ENCODE peak calls at places on chromosomes 2 and 18, in five cellular contexts. One of them, this sample, is unnamed.

GRCh38 chr18:79764131-79764530 is 33.6 kb upstream of the KCNG2 start:
- DNase-seq in progenitor cell of endocrine pancreas: no peak
- DNase-seq in HEK293T: no peak
- DNase-seq in HT1080: no peak
- DNase-seq in NCI-H1417: no peak
- DNase-seq in this sample: no peak

GRCh38 chr2:237955640-237956401 is 11.0 kb upstream of the UBE2F start:
- DNase-seq in progenitor cell of endocrine pancreas: peak; percentile 18
- DNase-seq in HEK293T: no peak
- DNase-seq in HT1080: no peak
- DNase-seq in NCI-H1417: no peak
- DNase-seq in this sample: no peak

GRCh38 chr18:51170689-51171088 is 26.8 kb downstream of the MEX3C start:
- DNase-seq in progenitor cell of endocrine pancreas: no peak
- DNase-seq in HEK293T: no peak
- DNase-seq in HT1080: no peak
- DNase-seq in NCI-H1417: no peak
- DNase-seq in this sample: no peak

GRCh38 chr2:64779117-64779690 is 125.5 kb upstream of the SERTAD2 start:
- DNase-seq in progenitor cell of endocrine pancreas: no peak
- DNase-seq in HEK293T: no peak
- DNase-seq in HT1080: peak; percentile 82
- DNase-seq in NCI-H1417: no peak
- DNase-seq in this sample: peak; percentile 56

GRCh38 chr18:5288517-5288935 is 7.0 kb downstream of the ZBTB14 start:
- DNase-seq in progenitor cell of endocrine pancreas: no peak
- DNase-seq in HEK293T: no peak
- DNase-seq in HT1080: no peak
- DNase-seq in NCI-H1417: no peak
- DNase-seq in this sample: no peak

GRCh38 chr2:121519732-121520640 is 10.7 kb upstream of the RNU4ATAC start:
- DNase-seq in progenitor cell of endocrine pancreas: no peak
- DNase-seq in HEK293T: no peak
- DNase-seq in HT1080: no peak
- DNase-seq in NCI-H1417: no peak
- DNase-seq in this sample: no peak

GRCh38 chr2:38301340-38301968 is 75.6 kb downstream of the ATL2 start:
- DNase-seq in progenitor cell of endocrine pancreas: no peak
- DNase-seq in HEK293T: no peak
- DNase-seq in HT1080: no peak
- DNase-seq in NCI-H1417: no peak
- DNase-seq in this sample: peak; percentile 2

GRCh38 chr2:180520206-180520605 is 460.2 kb upstream of the UBE2E3 start:
- DNase-seq in progenitor cell of endocrine pancreas: no peak
- DNase-seq in HEK293T: no peak
- DNase-seq in HT1080: no peak
- DNase-seq in NCI-H1417: peak; percentile 54
- DNase-seq in this sample: peak; percentile 2

GRCh38 chr2:190984595-190984994 is 29.4 kb downstream of the STAT1 start:
- DNase-seq in progenitor cell of endocrine pancreas: no peak
- DNase-seq in HEK293T: no peak
- DNase-seq in HT1080: peak; percentile 89
- DNase-seq in NCI-H1417: no peak
- DNase-seq in this sample: no peak

GRCh38 chr18:11322006-11322405 is 172.6 kb upstream of the PIEZO2 start:
- DNase-seq in progenitor cell of endocrine pancreas: no peak
- DNase-seq in HEK293T: no peak
- DNase-seq in HT1080: no peak
- DNase-seq in NCI-H1417: no peak
- DNase-seq in this sample: no peak

GRCh38 chr18:61159246-61159645 is 174.0 kb upstream of the CDH20 start:
- DNase-seq in progenitor cell of endocrine pancreas: no peak
- DNase-seq in HEK293T: no peak
- DNase-seq in HT1080: no peak
- DNase-seq in NCI-H1417: no peak
- DNase-seq in this sample: no peak

This sample was measured in cardiac muscle cell.